ENCODE peak calls at places on chromosomes 3 and 15, in four cellular contexts. One of them, this sample, is unnamed.

GRCh38 chr3:166283856-166284255 is 446.6 kb upstream of the BCHE start:
- DNase-seq in nucleus accumbens: no peak
- DNase-seq in OCI-LY7: no peak
- DNase-seq in NCI-H345: no peak
- DNase-seq in this sample: no peak

GRCh38 chr3:124569761-124570160 is 160.5 kb upstream of the UMPS start:
- DNase-seq in nucleus accumbens: no peak
- DNase-seq in OCI-LY7: no peak
- DNase-seq in NCI-H345: no peak
- DNase-seq in this sample: no peak

GRCh38 chr15:67148196-67148701 is 82.8 kb downstream of the SMAD3 start:
- DNase-seq in nucleus accumbens: no peak
- DNase-seq in OCI-LY7: peak
- DNase-seq in NCI-H345: no peak
- DNase-seq in this sample: no peak

GRCh38 chr3:10748040-10748439 is 68.0 kb upstream of the SLC6A11 start:
- DNase-seq in nucleus accumbens: no peak
- DNase-seq in OCI-LY7: no peak
- DNase-seq in NCI-H345: no peak
- DNase-seq in this sample: no peak

GRCh38 chr3:87468938-87469337 is 192.6 kb upstream of the POU1F1 start:
- DNase-seq in nucleus accumbens: no peak
- DNase-seq in OCI-LY7: no peak
- DNase-seq in NCI-H345: no peak
- DNase-seq in this sample: no peak

GRCh38 chr3:48684480-48685143 is 1.1 kb downstream of the NCKIPSD start:
- DNase-seq in nucleus accumbens: peak
- DNase-seq in OCI-LY7: peak
- DNase-seq in NCI-H345: no peak
- DNase-seq in this sample: no peak

GRCh38 chr3:66816110-66816761 is 181.9 kb upstream of the KBTBD8 start:
- DNase-seq in nucleus accumbens: no peak
- DNase-seq in OCI-LY7: peak
- DNase-seq in NCI-H345: peak
- DNase-seq in this sample: no peak

GRCh38 chr3:169146112-169146665 is 517.3 kb downstream of the MECOM start:
- DNase-seq in nucleus accumbens: no peak
- DNase-seq in OCI-LY7: no peak
- DNase-seq in NCI-H345: peak
- DNase-seq in this sample: no peak

GRCh38 chr15:50049871-50050270 is 69.2 kb downstream of the ATP8B4 start:
- DNase-seq in nucleus accumbens: no peak
- DNase-seq in OCI-LY7: no peak
- DNase-seq in NCI-H345: no peak
- DNase-seq in this sample: no peak

GRCh38 chr15:92020765-92021164 is 167.3 kb downstream of the SLCO3A1 start:
- DNase-seq in nucleus accumbens: no peak
- DNase-seq in OCI-LY7: no peak
- DNase-seq in NCI-H345: no peak
- DNase-seq in this sample: no peak

GRCh38 chr3:127121850-127122249 is 71.1 kb upstream of the PRR23E start:
- DNase-seq in nucleus accumbens: no peak
- DNase-seq in OCI-LY7: no peak
- DNase-seq in NCI-H345: no peak
- DNase-seq in this sample: no peak

GRCh38 chr3:187150599-187150998 is 11.3 kb upstream of the RPL39L start:
- DNase-seq in nucleus accumbens: no peak
- DNase-seq in OCI-LY7: peak
- DNase-seq in NCI-H345: no peak
- DNase-seq in this sample: no peak

GRCh38 chr3:48219543-48219942 is 3.8 kb upstream of the CAMP start:
- DNase-seq in nucleus accumbens: no peak
- DNase-seq in OCI-LY7: no peak
- DNase-seq in NCI-H345: no peak
- DNase-seq in this sample: no peak

GRCh38 chr3:4550957-4551754 is 58.0 kb downstream of the ITPR1 start:
- DNase-seq in nucleus accumbens: no peak
- DNase-seq in OCI-LY7: no peak
- DNase-seq in NCI-H345: no peak
- DNase-seq in this sample: no peak

GRCh38 chr15:49238342-49238741 is 68.3 kb downstream of the GALK2 start:
- DNase-seq in nucleus accumbens: no peak
- DNase-seq in OCI-LY7: no peak
- DNase-seq in NCI-H345: no peak
- DNase-seq in this sample: no peak

GRCh38 chr15:80450811-80451321 is 46.7 kb downstream of the ARNT2 start:
- DNase-seq in nucleus accumbens: no peak
- DNase-seq in OCI-LY7: no peak
- DNase-seq in NCI-H345: no peak
- DNase-seq in this sample: no peak

GRCh38 chr3:169618894-169619792 is 44.4 kb downstream of the MECOM start:
- DNase-seq in nucleus accumbens: no peak
- DNase-seq in OCI-LY7: no peak
- DNase-seq in NCI-H345: no peak
- DNase-seq in this sample: no peak

GRCh38 chr3:26631385-26631738 is 8.8 kb downstream of the LRRC3B start:
- DNase-seq in nucleus accumbens: no peak
- DNase-seq in OCI-LY7: no peak
- DNase-seq in NCI-H345: no peak
- DNase-seq in this sample: no peak

GRCh38 chr3:175003590-175003989 is 144.5 kb downstream of the NAALADL2 start:
- DNase-seq in nucleus accumbens: no peak
- DNase-seq in OCI-LY7: no peak
- DNase-seq in NCI-H345: no peak
- DNase-seq in this sample: no peak

GRCh38 chr15:71228403-71228802 is 113.1 kb downstream of the THSD4 start:
- DNase-seq in nucleus accumbens: no peak
- DNase-seq in OCI-LY7: no peak
- DNase-seq in NCI-H345: no peak
- DNase-seq in this sample: no peak

GRCh38 chr15:83694538-83694937 is 40.6 kb downstream of the ADAMTSL3 start:
- DNase-seq in nucleus accumbens: no peak
- DNase-seq in OCI-LY7: no peak
- DNase-seq in NCI-H345: no peak
- DNase-seq in this sample: no peak

GRCh38 chr3:124860599-124860998 is 26.6 kb downstream of the ITGB5 start:
- DNase-seq in nucleus accumbens: no peak
- DNase-seq in OCI-LY7: no peak
- DNase-seq in NCI-H345: no peak
- DNase-seq in this sample: no peak

GRCh38 chr15:84112025-84112424 is 123.5 kb upstream of the GOLGA6L4 start:
- DNase-seq in nucleus accumbens: no peak
- DNase-seq in OCI-LY7: no peak
- DNase-seq in NCI-H345: no peak
- DNase-seq in this sample: no peak

GRCh38 chr3:48423241-48423882 is 6.5 kb downstream of the PLXNB1 start:
- DNase-seq in nucleus accumbens: no peak
- DNase-seq in OCI-LY7: no peak
- DNase-seq in NCI-H345: no peak
- DNase-seq in this sample: no peak

GRCh38 chr15:99009741-99010370 is 2.3 kb upstream of the PGPEP1L start:
- DNase-seq in nucleus accumbens: no peak
- DNase-seq in OCI-LY7: no peak
- DNase-seq in NCI-H345: no peak
- DNase-seq in this sample: no peak

GRCh38 chr15:42324308-42324707 is 35.0 kb upstream of the CAPN3 start:
- DNase-seq in nucleus accumbens: no peak
- DNase-seq in OCI-LY7: no peak
- DNase-seq in NCI-H345: no peak
- DNase-seq in this sample: no peak

GRCh38 chr3:15647629-15648167 is 46.2 kb downstream of the BTD start:
- DNase-seq in nucleus accumbens: no peak
- DNase-seq in OCI-LY7: peak
- DNase-seq in NCI-H345: no peak
- DNase-seq in this sample: no peak

GRCh38 chr3:127535901-127536817 is 54.4 kb downstream of the TPRA1 start:
- DNase-seq in nucleus accumbens: peak
- DNase-seq in OCI-LY7: no peak
- DNase-seq in NCI-H345: peak
- DNase-seq in this sample: no peak